ENCODE peak calls at places on chromosomes 3 and 15, in four cellular contexts. G is pancreas, P is MM.1S, C is cardiac muscle cell. Y is an unnamed sample. For H3K36me3 and H3K9me3, the result is how much of the 10 kb centered on the place peaks cover.

GRCh38 chr3:71421820-71422566 is 161.5 kb downstream of the FOXP1 start:
- DNase-seq in G (no peak), P (peak), C (no peak), Y (peak)

GRCh38 chr3:138692152-138692551 is 83.6 kb downstream of the FAIM start:
- DNase-seq in G (no peak), P (no peak), C (no peak), Y (no peak)

GRCh38 chr15:68986292-68986691 is 28.2 kb upstream of the NOX5 start:
- DNase-seq in G (no peak), P (no peak), C (no peak), Y (no peak)

GRCh38 chr15:50119063-50119700 is at the start of gene ATP8B4:
- DNase-seq in G (no peak), P (no peak), C (no peak), Y (no peak)

GRCh38 chr3:114794894-114795630 is 352.0 kb downstream of the ZBTB20 start:
- DNase-seq in G (no peak), P (no peak), C (no peak), Y (no peak)

GRCh38 chr3:171732741-171733140 is 77.5 kb downstream of the PLD1 start:
- DNase-seq in G (no peak), P (no peak), C (no peak), Y (no peak)

GRCh38 chr15:99438222-99438592 is 127.6 kb upstream of the MEF2A start:
- DNase-seq in G (no peak), P (no peak), C (no peak), Y (no peak)

GRCh38 chr3:48684480-48685143 is 1.1 kb downstream of the NCKIPSD start:
- DNase-seq in G (peak), P (peak), C (no peak), Y (no peak)

GRCh38 chr3:172673210-172673679 is 37.6 kb downstream of the NCEH1 start:
- DNase-seq in G (no peak), P (peak), C (peak), Y (no peak)

GRCh38 chr3:192372001-192372400 is 355.3 kb downstream of the FGF12 start:
- DNase-seq in G (no peak), P (no peak), C (no peak), Y (no peak)

GRCh38 chr3:53150247-53151085 is 10.5 kb upstream of the PRKCD start:
- DNase-seq in G (peak), P (no peak), C (no peak), Y (no peak)

GRCh38 chr15:64782751-64783150 is 7.4 kb upstream of the RBPMS2 start:
- DNase-seq in G (no peak), P (no peak), C (no peak), Y (no peak)

GRCh38 chr15:58611731-58612676 is 137.5 kb downstream of the ADAM10 start:
- DNase-seq in G (no peak), P (no peak), C (no peak), Y (no peak)
- H3K36me3 ChIP-seq in G (under half), P (under half), C (under half), Y (under half)

GRCh38 chr3:126085841-126086240 is 1.9 kb upstream of the SLC41A3 start:
- DNase-seq in G (no peak), P (no peak), C (no peak), Y (no peak)
- H3K9me3 ChIP-seq in G (under half), P (under half), C (under half), Y (under half)

GRCh38 chr15:67137951-67138935 is 72.8 kb downstream of the SMAD3 start:
- DNase-seq in G (no peak), P (no peak), C (no peak), Y (no peak)

GRCh38 chr15:67137319-67137718 is 71.9 kb downstream of the SMAD3 start:
- DNase-seq in G (no peak), P (peak), C (no peak), Y (no peak)

GRCh38 chr15:67134577-67135492 is 69.4 kb downstream of the SMAD3 start:
- DNase-seq in G (no peak), P (no peak), C (no peak), Y (no peak)

GRCh38 chr15:67135494-67135893 is 70.1 kb downstream of the SMAD3 start:
- DNase-seq in G (no peak), P (no peak), C (no peak), Y (no peak)

DNA sequence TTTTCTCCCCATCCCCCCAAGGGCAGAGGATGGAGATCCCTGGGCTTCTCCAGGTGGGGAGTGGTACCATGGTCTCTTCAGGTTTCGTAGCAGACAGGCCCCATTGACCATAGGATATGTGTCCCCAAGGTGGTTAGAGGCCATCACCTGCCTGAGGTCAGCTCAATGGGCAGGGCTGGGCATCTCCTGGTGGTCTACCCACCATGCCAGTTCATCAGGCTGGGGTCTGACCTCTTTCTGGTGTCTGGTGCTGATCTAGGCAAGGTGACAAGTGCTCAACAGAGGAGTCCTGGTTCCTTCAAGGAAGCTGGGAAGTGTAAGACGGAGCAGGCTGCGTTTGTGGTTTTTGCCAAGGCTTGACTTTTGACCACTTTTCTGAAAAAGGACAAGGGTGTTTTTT is 71.4 kb downstream of the SMAD3 start:
- DNase-seq in G (no peak), P (no peak), C (no peak), Y (no peak)
- H3K36me3 ChIP-seq in G (under half), P (under half), C (under half), Y (under half)

GRCh38 chr3:108044699-108045098 is 46.1 kb downstream of the CD47 start:
- DNase-seq in G (no peak), P (no peak), C (no peak), Y (no peak)
- H3K9me3 ChIP-seq in G (under half), P (under half), C (under half), Y (under half)

GRCh38 chr3:150626148-150626930 is 23.2 kb downstream of the SELENOT start:
- DNase-seq in G (no peak), P (no peak), C (no peak), Y (no peak)
- H3K36me3 ChIP-seq in G (under half), P (under half), C (under half), Y (under half)

GRCh38 chr15:97874139-97874538 is 86.4 kb upstream of the ARRDC4 start:
- DNase-seq in G (no peak), P (no peak), C (no peak), Y (no peak)
- H3K9me3 ChIP-seq in G (under half), P (under half), C (under half), Y (under half)

GRCh38 chr3:37170513-37170912 is 3.9 kb downstream of the LRRFIP2 start:
- DNase-seq in G (no peak), P (no peak), C (no peak), Y (no peak)

GRCh38 chr3:37170097-37170496 is 4.3 kb downstream of the LRRFIP2 start:
- DNase-seq in G (no peak), P (no peak), C (no peak), Y (no peak)

GRCh38 chr3:37171144-37171543 is 3.2 kb downstream of the LRRFIP2 start:
- DNase-seq in G (no peak), P (no peak), C (peak), Y (no peak)

GRCh38 chr3:37173806-37174205 is 576 bp downstream of the LRRFIP2 start:
- DNase-seq in G (no peak), P (no peak), C (no peak), Y (no peak)

GRCh38 chr3:37168896-37169295 is 5.5 kb downstream of the LRRFIP2 start:
- DNase-seq in G (no peak), P (no peak), C (no peak), Y (no peak)
- H3K36me3 ChIP-seq in G (under half), P (under half), C (under half), Y (under half)

DNA sequence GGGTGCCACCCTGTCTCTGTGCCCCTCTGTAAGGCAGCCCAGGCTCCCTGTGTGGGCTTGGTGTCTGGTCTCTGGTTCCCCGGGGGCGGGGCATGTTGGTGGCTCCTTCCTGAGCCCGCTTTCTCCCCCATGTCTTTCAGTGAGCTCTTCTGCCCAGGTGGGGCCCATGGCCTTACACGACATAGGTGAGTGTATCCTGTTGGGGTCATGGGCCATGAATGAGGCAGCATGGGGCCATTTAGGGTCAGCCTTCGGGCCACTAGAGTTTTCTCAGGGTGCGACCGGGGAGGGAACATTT is 195.1 kb downstream of the UBE3A start:
- DNase-seq in G (peak), P (no peak), C (no peak), Y (no peak)
- H3K9me3 ChIP-seq in G (under half), P (under half), C (under half), Y (under half)

GRCh38 chr15:48337626-48338025 is 6.4 kb downstream of the DUT start:
- DNase-seq in G (no peak), P (no peak), C (no peak), Y (no peak)
- H3K36me3 ChIP-seq in G (under half), P (under half), C (under half), Y (under half)

GRCh38 chr3:189945935-189946709 is 174.6 kb downstream of the P3H2 start:
- DNase-seq in G (no peak), P (no peak), C (no peak), Y (no peak)
- H3K9me3 ChIP-seq in G (under half), P (under half), C (under half), Y (under half)